ENCODE peak calls at places on chromosome 13, in seven cellular contexts. I, F, Z, M, G, U and D are unnamed samples. For H3K4me1, the result is how much of the 10 kb centered on the place peaks cover.

GRCh38 chr13:44904982-44905381 is 84.3 kb downstream of the NUFIP1 start:
- DNase-seq in U (peak), F (peak), Z (peak), G (peak), I (no peak), M (no peak), D (no peak)

GRCh38 chr13:44243198-44243852 is 130.3 kb upstream of the SERP2 start:
- DNase-seq in G (no peak), M (peak), U (no peak), I (no peak), F (no peak), Z (no peak), D (no peak)

GRCh38 chr13:20960663-20961309 is 58.2 kb upstream of the XPO4 start:
- DNase-seq in G (no peak), I (no peak), M (no peak), Z (no peak), F (no peak), U (no peak), D (no peak)

GRCh38 chr13:102460806-102461205 is 59.0 kb upstream of the FGF14 start:
- DNase-seq in Z (no peak), G (no peak), M (no peak), F (no peak), U (no peak), I (no peak), D (peak)

GRCh38 chr13:39317284-39317683 is 279.0 kb downstream of the NHLRC3 start:
- DNase-seq in F (peak), G (peak), M (no peak), I (no peak), U (no peak), Z (peak), D (no peak)

GRCh38 chr13:78589206-78589605 is 14.1 kb downstream of the POU4F1 start:
- DNase-seq in U (no peak), Z (no peak), M (peak), F (no peak), I (no peak), G (peak), D (no peak)

GRCh38 chr13:97125810-97126738 is 96.1 kb upstream of the MBNL2 start:
- DNase-seq in U (no peak), F (no peak), Z (no peak), M (no peak), I (no peak), G (no peak), D (no peak)

GRCh38 chr13:30639671-30640070 is 22.0 kb downstream of the USPL1 start:
- DNase-seq in G (no peak), Z (no peak), U (no peak), I (no peak), M (no peak), F (no peak), D (no peak)

GRCh38 chr13:78247362-78247761 is 328.7 kb upstream of the EDNRB start:
- DNase-seq in Z (no peak), F (no peak), U (no peak), G (no peak), M (no peak), I (no peak), D (no peak)

GRCh38 chr13:87131611-87132010 is 539.6 kb upstream of the SLITRK5 start:
- DNase-seq in Z (no peak), M (no peak), U (no peak), F (no peak), I (no peak), G (no peak), D (no peak)

GRCh38 chr13:32911506-32911905 is 104.7 kb upstream of the KL start:
- DNase-seq in M (peak), G (no peak), F (no peak), I (no peak), Z (no peak), U (peak), D (peak)

GRCh38 chr13:89550842-89551422 is 1796.6 kb upstream of the MIR17HG start:
- DNase-seq in G (no peak), U (no peak), F (no peak), Z (no peak), M (no peak), I (no peak), D (no peak)

GRCh38 chr13:102675115-102675514 is 19.7 kb downstream of the METTL21C start:
- DNase-seq in G (no peak), F (no peak), Z (no peak), M (no peak), U (no peak), I (no peak), D (no peak)

GRCh38 chr13:84574851-84575250 is 692.6 kb upstream of the SLITRK1 start:
- DNase-seq in Z (no peak), F (no peak), U (no peak), G (no peak), I (no peak), M (no peak), D (no peak)

GRCh38 chr13:33870046-33870668 is 52.2 kb downstream of the RFC3 start:
- DNase-seq in Z (no peak), G (no peak), I (peak), U (no peak), F (no peak), M (no peak), D (no peak)

GRCh38 chr13:57787058-57787791 is 155.7 kb downstream of the PCDH17 start:
- DNase-seq in M (peak), Z (no peak), U (no peak), I (no peak), F (no peak), G (no peak), D (no peak)

GRCh38 chr13:111555268-111555633 is 234.8 kb downstream of the TEX29 start:
- DNase-seq in I (no peak), G (no peak), U (no peak), F (no peak), M (no peak), Z (no peak), D (no peak)

GRCh38 chr13:51015973-51016372 is 95.1 kb downstream of the C13orf42 start:
- DNase-seq in U (no peak), F (no peak), M (no peak), Z (no peak), G (no peak), I (no peak), D (no peak)

GRCh38 chr13:40114305-40114896 is 458.9 kb downstream of the COG6 start:
- DNase-seq in M (no peak), Z (no peak), U (no peak), G (no peak), F (no peak), I (no peak), D (no peak)

GRCh38 chr13:29428310-29428991 is 167.0 kb downstream of the SLC7A1 start:
- DNase-seq in I (no peak), G (peak), F (no peak), Z (no peak), U (peak), M (peak), D (peak)

GRCh38 chr13:81382236-81382635 is 1041.3 kb upstream of the SPRY2 start:
- DNase-seq in I (no peak), M (no peak), Z (no peak), G (no peak), F (no peak), U (no peak), D (no peak)

GRCh38 chr13:59746291-59746962 is 417.3 kb downstream of the DIAPH3 start:
- DNase-seq in I (no peak), M (no peak), Z (no peak), F (no peak), G (no peak), U (no peak), D (no peak)

GRCh38 chr13:30111810-30112209 is 195.5 kb downstream of the KATNAL1 start:
- DNase-seq in F (no peak), Z (no peak), I (no peak), G (no peak), U (no peak), M (peak), D (no peak)

GRCh38 chr13:24234200-24234915 is 73.8 kb downstream of the SPATA13 start:
- DNase-seq in I (no peak), M (no peak), G (no peak), U (no peak), Z (no peak), F (no peak), D (no peak)
- H3K4me1 ChIP-seq in I (half or more), M (under half), G (under half), U (under half), Z (under half), F (under half), D (under half)

DNA sequence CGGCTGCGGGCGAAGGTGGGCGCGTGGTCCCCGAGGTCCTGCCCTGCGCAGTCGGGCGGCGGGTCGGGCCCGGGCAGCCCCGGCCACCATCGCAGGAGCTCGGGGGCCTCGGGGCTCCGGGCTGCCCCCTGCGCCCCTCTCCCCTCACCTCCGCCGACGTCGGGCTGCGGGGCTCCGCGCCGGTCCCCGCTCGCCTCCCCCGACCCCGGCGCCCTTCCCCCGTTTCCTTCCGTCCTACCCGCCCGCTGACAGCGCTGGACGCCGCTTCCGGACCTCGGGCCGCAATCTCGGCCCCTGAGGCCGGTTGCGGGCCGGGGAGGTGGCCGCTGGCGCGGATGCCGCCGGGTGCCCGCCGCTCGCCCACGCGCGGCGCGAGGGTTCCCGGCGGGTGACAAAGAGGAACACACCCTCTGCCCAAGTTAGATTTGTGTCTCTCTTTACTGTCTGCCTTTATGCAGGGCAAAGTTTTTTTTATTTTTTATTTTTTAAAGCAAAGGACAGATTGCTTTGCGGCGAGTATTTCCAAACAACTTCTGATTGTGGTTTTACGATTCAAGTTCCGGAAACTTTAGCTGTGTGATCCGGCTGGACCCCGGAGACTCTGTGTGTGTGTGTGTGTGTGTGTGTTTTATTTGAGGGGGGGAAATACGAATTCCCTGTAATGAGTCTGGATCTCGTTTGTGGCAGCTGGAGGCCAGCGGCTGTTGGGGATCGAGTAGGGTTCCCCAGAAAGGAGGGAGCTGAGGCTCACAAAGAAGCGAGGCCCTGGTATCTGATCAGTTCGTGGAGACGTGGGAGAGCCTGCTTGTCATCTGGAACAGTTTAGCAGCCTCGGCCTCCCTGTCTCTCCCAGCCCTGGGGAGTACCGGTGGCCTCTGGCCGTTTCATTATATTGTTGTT is 957 bp downstream of the FARP1 start:
- DNase-seq in Z (peak), I (peak), M (no peak), G (peak), F (no peak), U (peak), D (peak)
- H3K27ac ChIP-seq in Z (peak), I (peak), M (no peak), G (peak), F (no peak), U (peak), D (peak)

GRCh38 chr13:114311908-114312307 is 2.4 kb upstream of the CHAMP1 start:
- DNase-seq in F (no peak), M (no peak), Z (no peak), G (no peak), I (no peak), U (no peak), D (no peak)

GRCh38 chr13:114315074-114315785 is 927 bp downstream of the CHAMP1 start:
- DNase-seq in F (no peak), U (no peak), Z (no peak), G (no peak), I (no peak), M (no peak), D (no peak)

GRCh38 chr13:114314074-114314912 is at the start of gene CHAMP1:
- DNase-seq in Z (peak), G (peak), M (peak), F (peak), I (peak), U (peak), D (peak)

GRCh38 chr13:114311387-114311786 is 2.9 kb upstream of the CHAMP1 start:
- DNase-seq in M (no peak), G (no peak), F (no peak), I (no peak), Z (no peak), U (no peak), D (no peak)

GRCh38 chr13:114313061-114313860 is 1.0 kb upstream of the CHAMP1 start:
- DNase-seq in G (no peak), F (no peak), I (no peak), Z (no peak), M (no peak), U (no peak), D (no peak)
- H3K4me1 ChIP-seq in G (under half), F (under half), I (under half), Z (under half), M (under half), U (under half), D (under half)

GRCh38 chr13:99208185-99208584 is 7.5 kb downstream of the UBAC2 start:
- DNase-seq in G (no peak), M (no peak), U (no peak), I (no peak), F (no peak), Z (no peak), D (no peak)
- H3K27ac ChIP-seq in G (no peak), M (no peak), U (no peak), I (no peak), F (no peak), Z (no peak), D (no peak)

GRCh38 chr13:27158335-27158734 is 13.3 kb downstream of the USP12 start:
- DNase-seq in G (no peak), U (no peak), Z (no peak), M (no peak), I (no peak), F (no peak), D (no peak)
- H3K4me1 ChIP-seq in G (under half), U (under half), Z (under half), M (under half), I (under half), F (under half), D (under half)